ENCODE peak calls at places on chromosomes 16 and 17, in nine cellular contexts. G is neural crest cell; Q is Panc1; R is T follicular helper cell; H is fibroblast of the aortic adventitia; Y is CD8-positive, alpha-beta memory T cell; U is hypothalamus; M is CD4-positive, alpha-beta T cell; X is amygdala. D is an unnamed sample.

GRCh38 chr16:58292886-58293285 is 1.9 kb downstream of the PRSS54 start:
- DNase-seq in G (no peak), Q (no peak), R (no peak), H (no peak), Y (no peak), U (no peak), M (no peak), X (no peak), D (no peak)

GRCh38 chr17:75601057-75601987 is 13.7 kb downstream of the MYO15B start:
- DNase-seq in G (peak), Q (peak), R (peak), H (peak), Y (peak), U (no peak), M (peak), X (peak), D (peak)

GRCh38 chr17:80104321-80104955 is 3.1 kb downstream of the GAA start:
- DNase-seq in G (no peak), Q (no peak), R (no peak), H (peak), Y (no peak), U (no peak), M (no peak), X (no peak), D (peak)

GRCh38 chr17:15341385-15341849 is at the start of gene TEKT3:
- DNase-seq in G (peak), Q (no peak), R (no peak), H (peak), Y (no peak), U (peak), M (no peak), X (peak), D (peak)

GRCh38 chr16:1145383-1146100 is 7.4 kb upstream of the CACNA1H start:
- DNase-seq in G (no peak), Q (no peak), R (no peak), H (no peak), Y (no peak), U (no peak), M (no peak), X (no peak), D (peak)

GRCh38 chr16:81242977-81243618 is 4.6 kb downstream of the BCO1 start:
- DNase-seq in G (no peak), Q (no peak), R (no peak), H (no peak), Y (no peak), U (no peak), M (no peak), X (no peak), D (no peak)

GRCh38 chr17:68101992-68102758 is 66.6 kb downstream of the KPNA2 start:
- DNase-seq in G (no peak), Q (no peak), R (no peak), H (peak), Y (peak), U (no peak), M (peak), X (no peak), D (peak)

GRCh38 chr17:7001562-7001961 is 5.7 kb downstream of the ALOX12 start:
- DNase-seq in G (peak), Q (no peak), R (peak), H (peak), Y (peak), U (no peak), M (no peak), X (no peak), D (peak)

GRCh38 chr16:65570261-65570660 is 448.4 kb upstream of the CDH11 start:
- DNase-seq in G (no peak), Q (no peak), R (no peak), H (peak), Y (no peak), U (no peak), M (no peak), X (no peak), D (peak)

GRCh38 chr16:11976850-11977205 is 294 bp downstream of the SNX29 start:
- DNase-seq in G (no peak), Q (no peak), R (no peak), H (no peak), Y (no peak), U (no peak), M (no peak), X (peak), D (no peak)

GRCh38 chr17:50631195-50631907 is 3.3 kb upstream of the ABCC3 start:
- DNase-seq in G (no peak), Q (no peak), R (no peak), H (peak), Y (no peak), U (no peak), M (no peak), X (no peak), D (no peak)

GRCh38 chr16:88510091-88510719 is 57.1 kb downstream of the ZFPM1 start:
- DNase-seq in G (no peak), Q (no peak), R (no peak), H (no peak), Y (no peak), U (no peak), M (no peak), X (no peak), D (no peak)

GRCh38 chr17:69959291-69959690 is 115.7 kb upstream of the KCNJ16 start:
- DNase-seq in G (no peak), Q (no peak), R (no peak), H (no peak), Y (no peak), U (no peak), M (no peak), X (no peak), D (no peak)

GRCh38 chr17:19579867-19580565 is 46.4 kb downstream of the SLC47A1 start:
- DNase-seq in G (peak), Q (no peak), R (no peak), H (no peak), Y (no peak), U (no peak), M (no peak), X (no peak), D (no peak)

GRCh38 chr16:29820730-29821662 is 734 bp downstream of the MVP start:
- DNase-seq in G (no peak), Q (no peak), R (no peak), H (peak), Y (peak), U (no peak), M (no peak), X (no peak), D (peak)

GRCh38 chr16:10616744-10617640 is 36.6 kb upstream of the EMP2 start:
- DNase-seq in G (peak), Q (no peak), R (no peak), H (peak), Y (no peak), U (no peak), M (no peak), X (no peak), D (peak)

GRCh38 chr17:75472119-75472518 is 15.7 kb downstream of the TMEM94 start:
- DNase-seq in G (no peak), Q (no peak), R (no peak), H (no peak), Y (no peak), U (no peak), M (no peak), X (no peak), D (no peak)

GRCh38 chr17:1446201-1446600 is 9.8 kb downstream of the CRK start:
- DNase-seq in G (no peak), Q (no peak), R (no peak), H (no peak), Y (no peak), U (no peak), M (no peak), X (no peak), D (no peak)

D was measured in choroid plexus epithelial cell.